ENCODE peak calls at places on chromosomes 11 and 22, in ten cellular contexts. One of them, this sample, is unnamed.

GRCh38 chr22:32528316-32528715 is 53.7 kb downstream of the FBXO7 start:
- DNase-seq in tibial nerve: no peak
- DNase-seq in coronary artery: no peak
- DNase-seq in HFF-Myc: no peak
- DNase-seq in heart left ventricle: no peak
- DNase-seq in MM.1S: no peak
- DNase-seq in cardiac muscle cell: no peak
- DNase-seq in fibroblast of villous mesenchyme: no peak
- DNase-seq in Panc1: no peak
- DNase-seq in left lung: no peak
- DNase-seq in this sample: no peak

GRCh38 chr11:9076661-9077060 is 14.7 kb downstream of the SCUBE2 start:
- DNase-seq in coronary artery: no peak
- DNase-seq in tibial nerve: no peak
- DNase-seq in fibroblast of villous mesenchyme: no peak
- DNase-seq in heart left ventricle: no peak
- DNase-seq in Panc1: no peak
- DNase-seq in left lung: no peak
- DNase-seq in MM.1S: no peak
- DNase-seq in HFF-Myc: no peak
- DNase-seq in cardiac muscle cell: no peak
- DNase-seq in this sample: no peak

GRCh38 chr11:124667601-124668000 is 5.9 kb downstream of the SIAE start:
- DNase-seq in heart left ventricle: no peak
- DNase-seq in HFF-Myc: no peak
- DNase-seq in left lung: no peak
- DNase-seq in cardiac muscle cell: no peak
- DNase-seq in MM.1S: no peak
- DNase-seq in Panc1: no peak
- DNase-seq in fibroblast of villous mesenchyme: no peak
- DNase-seq in coronary artery: no peak
- DNase-seq in tibial nerve: no peak
- DNase-seq in this sample: no peak

GRCh38 chr11:1844221-1845094 is 5.7 kb downstream of the TNNI2 start:
- DNase-seq in cardiac muscle cell: no peak
- DNase-seq in left lung: peak
- DNase-seq in HFF-Myc: no peak
- DNase-seq in MM.1S: no peak
- DNase-seq in heart left ventricle: peak
- DNase-seq in tibial nerve: peak
- DNase-seq in fibroblast of villous mesenchyme: peak
- DNase-seq in Panc1: no peak
- DNase-seq in coronary artery: no peak
- DNase-seq in this sample: no peak

GRCh38 chr11:61752117-61752924 is at the start of gene MYRF:
- DNase-seq in tibial nerve: no peak
- DNase-seq in Panc1: no peak
- DNase-seq in left lung: peak
- DNase-seq in cardiac muscle cell: peak
- DNase-seq in MM.1S: peak
- DNase-seq in HFF-Myc: no peak
- DNase-seq in heart left ventricle: no peak
- DNase-seq in coronary artery: no peak
- DNase-seq in fibroblast of villous mesenchyme: peak
- DNase-seq in this sample: no peak

GRCh38 chr11:44814881-44815592 is 88.3 kb downstream of the TSPAN18 start:
- DNase-seq in fibroblast of villous mesenchyme: peak
- DNase-seq in coronary artery: no peak
- DNase-seq in heart left ventricle: no peak
- DNase-seq in Panc1: no peak
- DNase-seq in cardiac muscle cell: no peak
- DNase-seq in tibial nerve: no peak
- DNase-seq in left lung: no peak
- DNase-seq in MM.1S: no peak
- DNase-seq in HFF-Myc: no peak
- DNase-seq in this sample: no peak

GRCh38 chr11:134554861-134555260 is 142.8 kb upstream of the B3GAT1 start:
- DNase-seq in HFF-Myc: no peak
- DNase-seq in MM.1S: no peak
- DNase-seq in Panc1: no peak
- DNase-seq in heart left ventricle: no peak
- DNase-seq in left lung: no peak
- DNase-seq in cardiac muscle cell: no peak
- DNase-seq in fibroblast of villous mesenchyme: no peak
- DNase-seq in coronary artery: peak
- DNase-seq in tibial nerve: no peak
- DNase-seq in this sample: no peak

GRCh38 chr11:18853086-18853720 is 61.6 kb upstream of the PTPN5 start:
- DNase-seq in MM.1S: peak
- DNase-seq in Panc1: no peak
- DNase-seq in coronary artery: no peak
- DNase-seq in tibial nerve: no peak
- DNase-seq in heart left ventricle: no peak
- DNase-seq in cardiac muscle cell: peak
- DNase-seq in fibroblast of villous mesenchyme: peak
- DNase-seq in left lung: no peak
- DNase-seq in HFF-Myc: peak
- DNase-seq in this sample: peak

GRCh38 chr11:23233075-23233474 is 372.8 kb upstream of the CCDC179 start:
- DNase-seq in MM.1S: no peak
- DNase-seq in coronary artery: no peak
- DNase-seq in Panc1: no peak
- DNase-seq in tibial nerve: no peak
- DNase-seq in cardiac muscle cell: no peak
- DNase-seq in HFF-Myc: peak
- DNase-seq in left lung: no peak
- DNase-seq in heart left ventricle: no peak
- DNase-seq in fibroblast of villous mesenchyme: peak
- DNase-seq in this sample: no peak

GRCh38 chr11:9716275-9717039 is 52.6 kb downstream of the SWAP70 start:
- DNase-seq in fibroblast of villous mesenchyme: peak
- DNase-seq in Panc1: no peak
- DNase-seq in MM.1S: peak
- DNase-seq in coronary artery: no peak
- DNase-seq in cardiac muscle cell: no peak
- DNase-seq in left lung: peak
- DNase-seq in heart left ventricle: peak
- DNase-seq in tibial nerve: no peak
- DNase-seq in HFF-Myc: no peak
- DNase-seq in this sample: no peak

GRCh38 chr11:75344186-75344585 is 7.3 kb downstream of the ARRB1 start:
- DNase-seq in cardiac muscle cell: no peak
- DNase-seq in HFF-Myc: no peak
- DNase-seq in heart left ventricle: no peak
- DNase-seq in tibial nerve: no peak
- DNase-seq in fibroblast of villous mesenchyme: no peak
- DNase-seq in MM.1S: no peak
- DNase-seq in left lung: no peak
- DNase-seq in Panc1: no peak
- DNase-seq in coronary artery: peak
- DNase-seq in this sample: no peak

GRCh38 chr11:63914896-63915681 is 1.9 kb downstream of the RCOR2 start:
- DNase-seq in tibial nerve: no peak
- DNase-seq in MM.1S: no peak
- DNase-seq in HFF-Myc: no peak
- DNase-seq in heart left ventricle: no peak
- DNase-seq in left lung: no peak
- DNase-seq in fibroblast of villous mesenchyme: no peak
- DNase-seq in Panc1: no peak
- DNase-seq in coronary artery: no peak
- DNase-seq in cardiac muscle cell: no peak
- DNase-seq in this sample: no peak

GRCh38 chr22:45228401-45228754 is 12.3 kb downstream of the KIAA0930 start:
- DNase-seq in Panc1: no peak
- DNase-seq in MM.1S: no peak
- DNase-seq in coronary artery: no peak
- DNase-seq in left lung: no peak
- DNase-seq in tibial nerve: no peak
- DNase-seq in cardiac muscle cell: no peak
- DNase-seq in heart left ventricle: peak
- DNase-seq in HFF-Myc: no peak
- DNase-seq in fibroblast of villous mesenchyme: no peak
- DNase-seq in this sample: no peak

GRCh38 chr11:60334005-60334620 is 7.1 kb downstream of the MS4A6E start:
- DNase-seq in HFF-Myc: peak
- DNase-seq in MM.1S: peak
- DNase-seq in cardiac muscle cell: peak
- DNase-seq in coronary artery: no peak
- DNase-seq in fibroblast of villous mesenchyme: peak
- DNase-seq in tibial nerve: peak
- DNase-seq in left lung: peak
- DNase-seq in Panc1: peak
- DNase-seq in heart left ventricle: peak
- DNase-seq in this sample: peak

GRCh38 chr11:63769044-63769718 is 606 bp upstream of the ZFTA start:
- DNase-seq in tibial nerve: no peak
- DNase-seq in MM.1S: peak
- DNase-seq in Panc1: no peak
- DNase-seq in left lung: peak
- DNase-seq in cardiac muscle cell: peak
- DNase-seq in heart left ventricle: peak
- DNase-seq in fibroblast of villous mesenchyme: peak
- DNase-seq in coronary artery: no peak
- DNase-seq in HFF-Myc: no peak
- DNase-seq in this sample: no peak

DNA sequence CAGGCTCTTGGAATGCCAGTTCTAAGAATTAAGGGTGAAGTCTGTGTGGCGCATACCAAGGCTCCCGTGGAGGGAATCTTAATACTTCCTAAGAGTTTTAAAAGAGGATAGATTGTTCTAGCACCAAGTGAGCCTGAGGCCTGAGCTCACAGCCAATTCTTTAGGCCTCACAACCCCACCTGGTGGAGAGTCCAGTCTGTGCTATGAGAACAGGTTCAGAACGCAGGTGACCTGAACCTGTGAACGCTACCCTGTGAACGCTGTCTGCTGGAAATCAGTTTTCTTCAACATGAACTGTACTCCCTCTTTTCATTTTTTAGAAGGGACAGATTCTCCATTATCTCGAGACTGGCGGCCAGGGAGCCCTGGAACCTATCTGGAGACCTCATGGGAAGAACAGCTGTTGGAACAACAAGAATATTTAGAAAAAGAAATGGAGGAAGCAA is 43.2 kb upstream of the DLAT start:
- DNase-seq in left lung: peak
- DNase-seq in coronary artery: no peak
- DNase-seq in tibial nerve: peak
- DNase-seq in Panc1: no peak
- DNase-seq in fibroblast of villous mesenchyme: peak
- DNase-seq in heart left ventricle: peak
- DNase-seq in MM.1S: peak
- DNase-seq in cardiac muscle cell: peak
- DNase-seq in HFF-Myc: no peak
- DNase-seq in this sample: peak
- H3K4me3 ChIP-seq in left lung: peak
- H3K4me3 ChIP-seq in coronary artery: no peak
- H3K4me3 ChIP-seq in tibial nerve: no peak
- H3K4me3 ChIP-seq in Panc1: no peak
- H3K4me3 ChIP-seq in fibroblast of villous mesenchyme: no peak
- H3K4me3 ChIP-seq in heart left ventricle: no peak
- H3K4me3 ChIP-seq in MM.1S: no peak
- H3K4me3 ChIP-seq in cardiac muscle cell: no peak
- H3K4me3 ChIP-seq in HFF-Myc: no peak
- H3K4me3 ChIP-seq in this sample: peak

DNA sequence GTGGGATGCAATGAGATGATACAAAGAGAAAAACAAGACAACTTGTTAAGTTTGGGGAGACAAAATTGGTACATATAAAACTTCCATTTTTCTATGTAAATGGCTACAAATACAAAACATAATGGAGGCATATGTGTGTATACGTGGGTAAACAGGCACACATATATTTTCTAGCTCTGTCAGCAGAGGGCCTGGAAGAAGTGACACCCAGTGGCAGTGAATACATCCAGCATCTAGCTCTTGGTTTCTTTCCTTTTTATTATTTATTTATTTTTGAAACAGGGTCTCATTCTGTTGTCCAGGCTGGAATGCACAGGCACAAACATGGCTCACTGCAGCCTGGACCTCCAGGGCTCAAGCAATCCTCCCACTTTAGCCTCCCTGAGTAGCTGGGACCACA is 5.0 kb upstream of the RASL10A start:
- DNase-seq in left lung: no peak
- DNase-seq in cardiac muscle cell: no peak
- DNase-seq in MM.1S: no peak
- DNase-seq in coronary artery: no peak
- DNase-seq in fibroblast of villous mesenchyme: no peak
- DNase-seq in tibial nerve: no peak
- DNase-seq in Panc1: no peak
- DNase-seq in heart left ventricle: no peak
- DNase-seq in HFF-Myc: no peak
- DNase-seq in this sample: no peak
- TF ChIP-seq CTCF in left lung: no peak
- TF ChIP-seq CTCF in cardiac muscle cell: peak
- TF ChIP-seq CTCF in MM.1S: no peak
- TF ChIP-seq CTCF in coronary artery: no peak
- TF ChIP-seq CTCF in fibroblast of villous mesenchyme: peak
- TF ChIP-seq CTCF in tibial nerve: no peak
- TF ChIP-seq CTCF in Panc1: peak
- TF ChIP-seq CTCF in heart left ventricle: no peak
- TF ChIP-seq CTCF in HFF-Myc: no peak
- TF ChIP-seq CTCF in this sample: peak

GRCh38 chr11:91489989-91490388 is 734.6 kb upstream of the FAT3 start:
- DNase-seq in MM.1S: no peak
- DNase-seq in cardiac muscle cell: no peak
- DNase-seq in left lung: no peak
- DNase-seq in tibial nerve: no peak
- DNase-seq in Panc1: no peak
- DNase-seq in heart left ventricle: no peak
- DNase-seq in fibroblast of villous mesenchyme: no peak
- DNase-seq in HFF-Myc: no peak
- DNase-seq in coronary artery: no peak
- DNase-seq in this sample: no peak
- H3K4me3 ChIP-seq in MM.1S: no peak
- H3K4me3 ChIP-seq in cardiac muscle cell: no peak
- H3K4me3 ChIP-seq in left lung: no peak
- H3K4me3 ChIP-seq in tibial nerve: no peak
- H3K4me3 ChIP-seq in Panc1: no peak
- H3K4me3 ChIP-seq in heart left ventricle: no peak
- H3K4me3 ChIP-seq in fibroblast of villous mesenchyme: no peak
- H3K4me3 ChIP-seq in HFF-Myc: no peak
- H3K4me3 ChIP-seq in coronary artery: no peak
- H3K4me3 ChIP-seq in this sample: no peak

DNA sequence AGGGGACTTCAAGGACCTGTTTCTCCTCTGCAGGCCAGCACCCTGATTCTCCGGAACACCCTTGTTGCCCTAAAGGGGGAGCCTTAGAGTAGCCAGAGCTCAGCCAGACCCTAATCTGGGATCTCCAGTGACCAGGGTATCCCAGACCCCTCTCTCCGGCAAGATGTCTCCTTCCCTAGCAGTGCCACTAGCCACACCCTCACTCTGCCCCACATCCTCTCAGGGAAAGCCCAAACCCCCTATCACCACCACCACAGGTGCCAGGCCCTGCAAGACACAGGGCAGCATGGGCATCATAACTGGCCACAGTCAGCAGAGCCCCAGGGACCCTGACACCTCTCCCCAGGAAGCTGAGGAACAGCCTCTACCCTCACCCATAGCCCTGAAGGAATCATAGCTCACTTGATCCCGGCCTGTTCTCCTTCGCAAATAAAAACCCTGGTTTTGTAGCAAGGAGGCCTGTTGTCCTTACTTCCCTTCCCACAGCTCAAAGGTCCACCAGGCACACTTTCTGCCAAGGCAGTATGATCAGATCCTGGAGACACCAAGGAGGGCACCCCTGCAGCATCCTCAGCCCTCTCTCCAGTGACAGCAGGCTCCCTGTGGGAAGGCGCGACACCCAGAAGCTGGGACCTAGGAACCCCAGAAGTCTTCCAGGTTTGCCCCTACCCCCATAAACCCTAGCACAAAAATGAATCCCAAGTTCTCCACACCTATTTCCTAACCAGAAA is 4.6 kb downstream of the CFL1 start:
- DNase-seq in left lung: no peak
- DNase-seq in HFF-Myc: no peak
- DNase-seq in tibial nerve: no peak
- DNase-seq in Panc1: no peak
- DNase-seq in cardiac muscle cell: no peak
- DNase-seq in heart left ventricle: no peak
- DNase-seq in MM.1S: no peak
- DNase-seq in coronary artery: no peak
- DNase-seq in fibroblast of villous mesenchyme: no peak
- DNase-seq in this sample: no peak
- TF ChIP-seq CTCF in left lung: no peak
- TF ChIP-seq CTCF in HFF-Myc: no peak
- TF ChIP-seq CTCF in tibial nerve: no peak
- TF ChIP-seq CTCF in Panc1: peak
- TF ChIP-seq CTCF in cardiac muscle cell: peak
- TF ChIP-seq CTCF in heart left ventricle: no peak
- TF ChIP-seq CTCF in MM.1S: peak
- TF ChIP-seq CTCF in coronary artery: no peak
- TF ChIP-seq CTCF in fibroblast of villous mesenchyme: peak
- TF ChIP-seq CTCF in this sample: peak

This sample was measured in epithelial cell of proximal tubule.